ENCODE peak calls at places on chromosome 1, in six cellular contexts. H is A549, B is upper lobe of left lung, P is HepG2, G is GM12878, Y is K562. R is an unnamed sample.

GRCh38 chr1:23451452-23451851 is 26.9 kb upstream of the TCEA3 start:
- ATAC-seq in G (no peak), B (no peak), Y (peak; percentile 63), P (no peak), H (no peak), R (no peak)

GRCh38 chr1:175268720-175269119 is 76.1 kb upstream of the KIAA0040 start:
- ATAC-seq in Y (no peak), P (no peak), H (no peak), G (no peak), B (peak; percentile 55), R (peak; percentile 29)

GRCh38 chr1:45002650-45003645 is 8.2 kb downstream of the HECTD3 start:
- ATAC-seq in G (no peak), Y (no peak), P (no peak), B (no peak), H (no peak), R (no peak)

GRCh38 chr1:107662976-107663375 is 302.0 kb downstream of the VAV3 start:
- ATAC-seq in G (no peak), H (no peak), B (no peak), Y (no peak), P (no peak), R (no peak)

GRCh38 chr1:240533154-240533780 is 78.7 kb downstream of the GREM2 start:
- ATAC-seq in Y (no peak), G (no peak), H (no peak), B (no peak), P (no peak), R (no peak)

GRCh38 chr1:5990913-5991783 is 1.1 kb downstream of the NPHP4 start:
- ATAC-seq in Y (no peak), B (no peak), G (peak; percentile 13), P (no peak), H (no peak), R (no peak)

GRCh38 chr1:94416901-94417701 is 1.1 kb upstream of the ABCD3 start:
- ATAC-seq in Y (peak; percentile 30), B (peak; percentile 52), G (no peak), H (peak; percentile 16), P (peak; percentile 76), R (peak; percentile 17)

GRCh38 chr1:23585321-23586022 is 26.2 kb upstream of the ID3 start:
- ATAC-seq in B (peak; percentile 91), P (no peak), Y (no peak), G (no peak), H (peak; percentile 93), R (peak; percentile 88)

GRCh38 chr1:243730499-243731150 is 119.4 kb downstream of the AKT3 start:
- ATAC-seq in B (no peak), P (no peak), H (no peak), Y (no peak), G (no peak), R (no peak)

GRCh38 chr1:108612496-108612895 is 48.4 kb downstream of the HENMT1 start:
- ATAC-seq in Y (no peak), P (no peak), B (no peak), G (no peak), H (no peak), R (no peak)

GRCh38 chr1:248372394-248372793 is 3.2 kb upstream of the OR2T6 start:
- ATAC-seq in G (peak; percentile 70), B (no peak), P (no peak), Y (no peak), H (no peak), R (no peak)

GRCh38 chr1:20530901-20531300 is 21.5 kb upstream of the FAM43B start:
- ATAC-seq in H (peak; percentile 71), G (no peak), Y (no peak), P (no peak), B (no peak), R (no peak)

GRCh38 chr1:183243190-183244065 is 57.4 kb downstream of the LAMC2 start:
- ATAC-seq in B (peak; percentile 81), Y (no peak), G (no peak), P (no peak), H (no peak), R (peak; percentile 70)

GRCh38 chr1:240611228-240611618 is 732 bp downstream of the GREM2 start:
- ATAC-seq in Y (no peak), G (no peak), H (peak; percentile 32), P (peak; percentile 20), B (no peak), R (no peak)

GRCh38 chr1:48652334-48652733 is 124.4 kb downstream of the BEND5 start:
- ATAC-seq in P (no peak), B (no peak), H (no peak), G (peak; percentile 72), Y (no peak), R (no peak)

GRCh38 chr1:156095906-156096508 is 13.7 kb upstream of the MEX3A start:
- ATAC-seq in Y (no peak), H (peak; percentile 9), B (peak; percentile 2), G (peak; percentile 17), P (no peak), R (peak; percentile 7)

GRCh38 chr1:223258751-223259177 is 105.2 kb downstream of the SUSD4 start:
- ATAC-seq in G (no peak), P (peak; percentile 71), B (peak; percentile 74), H (peak; percentile 93), Y (peak; percentile 71), R (no peak)

GRCh38 chr1:43971336-43971980 is 1.6 kb downstream of the DPH2 start:
- ATAC-seq in H (no peak), P (no peak), G (no peak), Y (no peak), B (no peak), R (no peak)

GRCh38 chr1:221947731-221948130 is 205.8 kb upstream of the DUSP10 start:
- ATAC-seq in G (no peak), Y (no peak), H (no peak), P (no peak), B (no peak), R (no peak)

GRCh38 chr1:54200519-54200997 is 591 bp downstream of the MRPL37 start:
- ATAC-seq in P (peak; percentile 18), H (peak; percentile 48), B (peak; percentile 37), Y (peak; percentile 53), G (peak; percentile 43), R (no peak)

GRCh38 chr1:84152649-84153056 is 8.6 kb downstream of the PRKACB start:
- ATAC-seq in Y (no peak), G (peak; percentile 67), H (no peak), P (no peak), B (no peak), R (no peak)

GRCh38 chr1:5222626-5223025 is 568.2 kb downstream of the AJAP1 start:
- ATAC-seq in G (no peak), B (no peak), P (no peak), Y (no peak), H (no peak), R (no peak)

GRCh38 chr1:169305356-169305755 is 62.2 kb downstream of the NME7 start:
- ATAC-seq in G (no peak), H (no peak), Y (no peak), P (no peak), B (no peak), R (no peak)

GRCh38 chr1:161176468-161177111 is 717 bp downstream of the B4GALT3 start:
- ATAC-seq in Y (peak; percentile 7), H (peak; percentile 41), B (peak; percentile 5), G (no peak), P (peak; percentile 9), R (no peak)

GRCh38 chr1:210342986-210343780 is 14.5 kb downstream of the HHAT start:
- ATAC-seq in H (no peak), B (no peak), G (peak; percentile 75), Y (no peak), P (peak; percentile 62), R (peak; percentile 22)

GRCh38 chr1:204818998-204819397 is 51.7 kb upstream of the NFASC start:
- ATAC-seq in P (no peak), G (no peak), B (no peak), Y (no peak), H (no peak), R (peak; percentile 42)

GRCh38 chr1:1398677-1399186 is 403 bp downstream of the CCNL2 start:
- ATAC-seq in G (peak; percentile 1), B (peak; percentile 4), H (peak; percentile 1), Y (peak; percentile 0), P (no peak), R (peak; percentile 4)

GRCh38 chr1:154956557-154956956 is 658 bp upstream of the PBXIP1 start:
- ATAC-seq in G (no peak), P (no peak), B (peak; percentile 3), H (no peak), Y (no peak), R (peak; percentile 28)

GRCh38 chr1:154954541-154954940 is 1.4 kb downstream of the PBXIP1 start:
- ATAC-seq in G (no peak), P (no peak), H (no peak), Y (no peak), B (no peak), R (no peak)

GRCh38 chr1:154957258-154957657 is 1.4 kb upstream of the PBXIP1 start:
- ATAC-seq in P (no peak), Y (no peak), B (no peak), G (no peak), H (no peak), R (no peak)

GRCh38 chr1:154955039-154955717 is 721 bp downstream of the PBXIP1 start:
- ATAC-seq in H (peak; percentile 29), G (peak; percentile 83), Y (peak; percentile 65), B (peak; percentile 47), P (peak; percentile 80), R (peak; percentile 28)

GRCh38 chr1:154955718-154956513 is at the start of gene PBXIP1:
- ATAC-seq in P (peak; percentile 81), G (peak; percentile 82), B (peak; percentile 92), H (peak; percentile 90), Y (peak; percentile 88), R (peak; percentile 88)
- TF ChIP-seq POLR2A in P (peak; percentile 55), G (peak; percentile 68), B (peak; percentile 41), H (no peak), Y (no peak), R (no peak)

GRCh38 chr1:234719454-234720258 is 109.7 kb upstream of the IRF2BP2 start:
- ATAC-seq in G (no peak), B (no peak), Y (no peak), P (peak; percentile 56), H (no peak), R (no peak)
- TF ChIP-seq EP300 in G (no peak), B (no peak), Y (no peak), P (no peak), H (no peak), R (no peak)

GRCh38 chr1:186681806-186682205 is 1.6 kb upstream of the PTGS2 start:
- ATAC-seq in G (no peak), Y (no peak), H (no peak), B (no peak), P (no peak), R (no peak)

GRCh38 chr1:186681136-186681535 is 913 bp upstream of the PTGS2 start:
- ATAC-seq in B (no peak), G (no peak), H (peak; percentile 8), Y (no peak), P (no peak), R (no peak)

GRCh38 chr1:186682721-186683120 is 2.5 kb upstream of the PTGS2 start:
- ATAC-seq in G (no peak), Y (no peak), P (no peak), B (no peak), H (no peak), R (no peak)

GRCh38 chr1:186683637-186684410 is 3.6 kb upstream of the PTGS2 start:
- ATAC-seq in G (no peak), H (no peak), B (no peak), P (no peak), Y (no peak), R (no peak)

GRCh38 chr1:186680031-186681012 is at the start of gene PTGS2:
- ATAC-seq in B (peak; percentile 98), G (peak; percentile 92), P (peak; percentile 57), H (peak; percentile 99), Y (peak; percentile 84), R (peak; percentile 97)
- TF ChIP-seq POLR2A in B (peak; percentile 83), G (no peak), P (no peak), H (peak; percentile 90), Y (no peak), R (peak; percentile 69)

GRCh38 chr1:153990468-153991150 is at the start of gene RPS27:
- ATAC-seq in H (peak; percentile 58), G (peak; percentile 82), Y (peak; percentile 84), P (peak; percentile 24), B (peak; percentile 86), R (peak; percentile 83)
- TF ChIP-seq EP300 in H (no peak), G (no peak), Y (peak; percentile 53), P (peak; percentile 76), B (no peak), R (no peak)